ENCODE peak calls at places on chromosomes 1 and 21, in four cellular contexts. M, X, C and K are unnamed samples.

GRCh38 chr1:241810769-241811402 is 37.1 kb upstream of the EXO1 start:
- DNase-seq in M (no peak), X (no peak), C (no peak), K (no peak)

GRCh38 chr1:48600182-48600581 is 128.2 kb upstream of the SPATA6 start:
- DNase-seq in M (no peak), X (no peak), C (no peak), K (no peak)

GRCh38 chr1:214549604-214550338 is 1.6 kb downstream of the PTPN14 start:
- DNase-seq in M (peak), X (peak), C (peak), K (no peak)

GRCh38 chr1:212595787-212596714 is 12.5 kb upstream of the ATF3 start:
- DNase-seq in M (peak), X (peak), C (peak), K (peak)

GRCh38 chr1:228510101-228510850 is 23.1 kb downstream of the RNF187 start:
- DNase-seq in M (no peak), X (no peak), C (no peak), K (peak)

GRCh38 chr1:37562984-37563383 is 6.2 kb downstream of the DNALI1 start:
- DNase-seq in M (no peak), X (no peak), C (no peak), K (no peak)

GRCh38 chr1:167090289-167090942 is at the start of gene GPA33:
- DNase-seq in M (no peak), X (no peak), C (peak), K (no peak)

GRCh38 chr1:94416901-94417701 is 1.1 kb upstream of the ABCD3 start:
- DNase-seq in M (peak), X (peak), C (peak), K (peak)

GRCh38 chr1:16172964-16173446 is 17.1 kb upstream of the EPHA2 start:
- DNase-seq in M (peak), X (peak), C (no peak), K (no peak)

GRCh38 chr1:76190749-76191424 is 116.3 kb downstream of the ST6GALNAC3 start:
- DNase-seq in M (no peak), X (no peak), C (no peak), K (peak)

GRCh38 chr1:17375651-17376050 is 3.7 kb downstream of the PADI6 start:
- DNase-seq in M (no peak), X (no peak), C (no peak), K (no peak)

GRCh38 chr1:23057301-23057700 is 38.0 kb downstream of the KDM1A start:
- DNase-seq in M (no peak), X (no peak), C (no peak), K (no peak)

GRCh38 chr1:158203693-158204457 is 23.2 kb downstream of the CD1D start:
- DNase-seq in M (peak), X (peak), C (peak), K (peak)

GRCh38 chr1:21290546-21290944 is 282 bp upstream of the ECE1 start:
- DNase-seq in M (no peak), X (no peak), C (no peak), K (no peak)

GRCh38 chr1:177632923-177633322 is 336.9 kb downstream of the SEC16B start:
- DNase-seq in M (no peak), X (no peak), C (no peak), K (no peak)

GRCh38 chr21:31334648-31335121 is 9.4 kb downstream of the TIAM1 start:
- DNase-seq in M (no peak), X (no peak), C (no peak), K (peak)

GRCh38 chr1:23475641-23476040 is 8.3 kb downstream of the ASAP3 start:
- DNase-seq in M (no peak), X (no peak), C (no peak), K (no peak)

GRCh38 chr1:24266398-24266941 is 52.7 kb upstream of the GRHL3 start:
- DNase-seq in M (peak), X (peak), C (peak), K (no peak)

GRCh38 chr21:16418211-16418610 is 688.4 kb downstream of the USP25 start:
- DNase-seq in M (no peak), X (no peak), C (no peak), K (no peak)

GRCh38 chr1:93219443-93219842 is 38.9 kb downstream of the CCDC18 start:
- DNase-seq in M (no peak), X (no peak), C (no peak), K (no peak)

GRCh38 chr1:107264561-107264960 is 123.7 kb downstream of the NTNG1 start:
- DNase-seq in M (peak), X (no peak), C (no peak), K (no peak)

GRCh38 chr1:156705918-156706646 is 699 bp upstream of the CRABP2 start:
- DNase-seq in M (peak), X (peak), C (peak), K (peak)

GRCh38 chr1:154760469-154760933 is 109.6 kb downstream of the KCNN3 start:
- DNase-seq in M (no peak), X (peak), C (peak), K (peak)

GRCh38 chr1:192959657-192960186 is 99.4 kb downstream of the UCHL5 start:
- DNase-seq in M (no peak), X (no peak), C (no peak), K (no peak)

GRCh38 chr21:16330340-16331319 is 600.8 kb downstream of the USP25 start:
- DNase-seq in M (peak), X (peak), C (no peak), K (peak)

GRCh38 chr1:63893976-63894375 is 120.2 kb downstream of the ROR1 start:
- DNase-seq in M (no peak), X (no peak), C (no peak), K (no peak)